ENCODE peak calls at places on chromosomes 13 and 19, in eight cellular contexts. J is amygdala; X is stimulated activated CD8-positive, alpha-beta memory T cell treated with anti-CD3 and anti-CD28 coated beads, Interleukin-15, amount 100 ng/mL, for 1 hour; H is iris pigment epithelial cell; U is activated CD4-positive, alpha-beta T cell treated with anti-CD3 and anti-CD28 coated beads for 1 hour; G is GM20000; I is NCI-H1105; O is stromal cell of bone marrow. K is an unnamed sample.
A peak's percentile ranks its signal among the peaks of the same experiment; 100 is the strongest.

GRCh38 chr19:56107626-56108351 is 13.3 kb downstream of the ZNF787 start:
- DNase-seq in U (no peak), X (no peak), G (no peak), H (no peak), O (no peak), J (no peak), I (no peak), K (no peak)

GRCh38 chr13:112061367-112062046 is 5.4 kb upstream of the SOX1 start:
- DNase-seq in O (no peak), I (no peak), J (no peak), G (no peak), U (no peak), X (no peak), H (no peak), K (no peak)

GRCh38 chr13:24396821-24397220 is 87.4 kb downstream of the C1QTNF9 start:
- DNase-seq in I (no peak), G (no peak), U (no peak), J (no peak), H (no peak), X (no peak), O (no peak), K (no peak)

GRCh38 chr19:5953680-5954213 is 24.2 kb downstream of the RANBP3 start:
- DNase-seq in U (no peak), I (no peak), X (peak; percentile 4), H (no peak), O (no peak), G (no peak), J (no peak), K (no peak)

GRCh38 chr13:99374994-99375805 is 68.0 kb upstream of the GPR183 start:
- DNase-seq in G (peak; percentile 51), H (no peak), O (no peak), I (no peak), X (no peak), J (no peak), U (peak; percentile 20), K (peak; percentile 60)

GRCh38 chr13:64234255-64234654 is 2818.6 kb upstream of the PCDH20 start:
- DNase-seq in U (no peak), O (no peak), H (peak; percentile 43), X (no peak), J (no peak), I (no peak), G (no peak), K (no peak)

GRCh38 chr19:20164456-20164855 is 2.6 kb upstream of the ZNF486 start:
- DNase-seq in J (no peak), I (no peak), U (no peak), O (no peak), H (no peak), G (no peak), X (no peak), K (no peak)

GRCh38 chr19:15934332-15935078 is at the start of gene CYP4F11:
- DNase-seq in O (no peak), J (peak; percentile 30), I (no peak), U (no peak), G (peak; percentile 1), X (no peak), H (no peak), K (no peak)